ENCODE peak calls at places on chromosomes 1 and 21, in ten cellular contexts. O, E, N, H, F, Q, B, A, U and Y are unnamed samples.

GRCh38 chr1:176954242-176954641 is 210.3 kb downstream of the ASTN1 start:
- DNase-seq in O (no peak), E (no peak), N (no peak), H (no peak), F (no peak), Q (no peak), B (no peak), A (no peak), U (no peak), Y (no peak)

GRCh38 chr1:26213335-26213905 is 20.6 kb upstream of the CEP85 start:
- DNase-seq in O (no peak), E (no peak), N (no peak), H (no peak), F (no peak), Q (no peak), B (no peak), A (no peak), U (no peak), Y (no peak)

GRCh38 chr21:46386726-46387073 is 62.7 kb downstream of the PCNT start:
- DNase-seq in O (no peak), E (no peak), N (no peak), H (no peak), F (no peak), Q (no peak), B (no peak), A (no peak), U (no peak), Y (no peak)

GRCh38 chr21:35829014-35829525 is 231.3 kb downstream of the SETD4 start:
- DNase-seq in O (no peak), E (peak; percentile 73), N (no peak), H (no peak), F (no peak), Q (no peak), B (no peak), A (no peak), U (no peak), Y (no peak)

GRCh38 chr21:18285379-18285778 is 40.7 kb downstream of the CHODL start:
- DNase-seq in O (no peak), E (no peak), N (no peak), H (no peak), F (no peak), Q (no peak), B (no peak), A (no peak), U (no peak), Y (no peak)

GRCh38 chr1:121558514-121558913 is 373.7 kb downstream of the SRGAP2C start:
- DNase-seq in O (peak; percentile 65), E (no peak), N (no peak), H (no peak), F (no peak), Q (no peak), B (peak; percentile 90), A (no peak), U (no peak), Y (no peak)

GRCh38 chr1:48005254-48006162 is 8.3 kb upstream of the TRABD2B start:
- DNase-seq in O (no peak), E (no peak), N (no peak), H (no peak), F (no peak), Q (no peak), B (no peak), A (no peak), U (no peak), Y (no peak)

GRCh38 chr1:208278638-208279037 is 34.5 kb upstream of the PLXNA2 start:
- DNase-seq in O (no peak), E (no peak), N (no peak), H (no peak), F (no peak), Q (no peak), B (no peak), A (no peak), U (no peak), Y (no peak)

GRCh38 chr1:116878804-116879477 is 30.8 kb upstream of the PTGFRN start:
- DNase-seq in O (peak; percentile 43), E (peak; percentile 62), N (no peak), H (no peak), F (no peak), Q (no peak), B (peak; percentile 80), A (no peak), U (no peak), Y (no peak)

GRCh38 chr1:116954450-116954849 is 44.7 kb downstream of the PTGFRN start:
- DNase-seq in O (no peak), E (no peak), N (no peak), H (no peak), F (no peak), Q (no peak), B (no peak), A (no peak), U (no peak), Y (no peak)

GRCh38 chr1:1614204-1614953 is 921 bp upstream of the MIB2 start:
- DNase-seq in O (peak; percentile 12), E (no peak), N (no peak), H (peak; percentile 54), F (peak; percentile 34), Q (no peak), B (peak; percentile 90), A (peak; percentile 84), U (peak; percentile 73), Y (no peak)

GRCh38 chr21:45167796-45168222 is 93.4 kb downstream of the ADARB1 start:
- DNase-seq in O (peak; percentile 58), E (no peak), N (no peak), H (no peak), F (no peak), Q (no peak), B (peak; percentile 60), A (no peak), U (no peak), Y (no peak)

GRCh38 chr1:28437260-28437923 is 67.9 kb downstream of the PHACTR4 start:
- DNase-seq in O (peak; percentile 35), E (no peak), N (no peak), H (no peak), F (no peak), Q (no peak), B (peak; percentile 85), A (no peak), U (no peak), Y (no peak)

GRCh38 chr1:145956776-145957442 is 908 bp downstream of the LIX1L start:
- DNase-seq in O (peak; percentile 40), E (no peak), N (no peak), H (no peak), F (no peak), Q (no peak), B (peak; percentile 54), A (no peak), U (no peak), Y (no peak)

GRCh38 chr1:47334765-47335435 is 1.3 kb downstream of the CMPK1 start:
- DNase-seq in O (no peak), E (no peak), N (no peak), H (no peak), F (no peak), Q (no peak), B (no peak), A (no peak), U (no peak), Y (no peak)

GRCh38 chr1:173865468-173866164 is 2.2 kb downstream of the GAS5 start:
- DNase-seq in O (no peak), E (no peak), N (no peak), H (no peak), F (no peak), Q (no peak), B (no peak), A (no peak), U (no peak), Y (no peak)